ENCODE peak calls at places on chromosomes 6 and 20, in four cellular contexts. Q is stimulated activated CD8-positive, alpha-beta memory T cell treated with anti-CD3 and anti-CD28 coated beads, Interleukin-15, amount 100 ng/mL, for 48 hours; A is mesendoderm; W is GM23338. L is an unnamed sample.

GRCh38 chr20:1003920-1004697 is 2.0 kb upstream of the RSPO4 start:
- DNase-seq in A (peak), Q (no peak), W (no peak), L (no peak)

GRCh38 chr6:138205437-138206094 is 12.7 kb downstream of the PBOV1 start:
- DNase-seq in Q (no peak), W (no peak), A (no peak), L (no peak)

GRCh38 chr20:63551068-63551467 is 2.9 kb upstream of the FNDC11 start:
- DNase-seq in Q (no peak), A (no peak), W (no peak), L (no peak)

GRCh38 chr6:11354019-11354418 is 121.6 kb upstream of the NEDD9 start:
- DNase-seq in Q (peak), W (no peak), A (no peak), L (no peak)

GRCh38 chr6:142300758-142301251 is 1.0 kb upstream of the ADGRG6 start:
- DNase-seq in A (peak), W (no peak), Q (no peak), L (no peak)

GRCh38 chr20:42612262-42612661 is 577.4 kb downstream of the PTPRT start:
- DNase-seq in W (no peak), Q (no peak), A (no peak), L (no peak)

GRCh38 chr6:152720964-152721363 is 23.3 kb downstream of the MYCT1 start:
- DNase-seq in Q (no peak), A (no peak), W (no peak), L (no peak)

GRCh38 chr6:5515200-5515599 is 253.9 kb downstream of the FARS2 start:
- DNase-seq in A (no peak), Q (no peak), W (no peak), L (no peak)

GRCh38 chr6:103734016-103734415 is 1125.7 kb downstream of the HACE1 start:
- DNase-seq in W (no peak), Q (no peak), A (peak), L (no peak)

L was measured in NCI-H1694.